ENCODE peak calls at places on chromosomes 4 and X, in nine cellular contexts. E is transverse colon, U is lower leg skin, K is heart left ventricle, X is ovary, Q is right lobe of liver, C is tibial nerve, I is IMR-90, D is GM12891. P is an unnamed sample.

GRCh38 chr4:8269535-8270417 is at the start of gene HTRA3:
- DNase-seq in E (peak), U (no peak), K (peak), X (peak), Q (no peak), C (peak), I (peak), D (no peak), P (no peak)

GRCh38 chrX:37684426-37684825 is 1.2 kb upstream of the XK start:
- DNase-seq in E (no peak), U (no peak), K (no peak), X (no peak), Q (no peak), C (no peak), I (no peak), D (no peak), P (no peak)

GRCh38 chr4:23779839-23780238 is 110.0 kb downstream of the PPARGC1A start:
- DNase-seq in E (no peak), U (no peak), K (no peak), X (no peak), Q (no peak), C (no peak), I (no peak), D (no peak), P (no peak)

GRCh38 chr4:121199742-121200561 is 35.8 kb upstream of the TNIP3 start:
- DNase-seq in E (no peak), U (no peak), K (no peak), X (no peak), Q (no peak), C (no peak), I (no peak), D (no peak), P (no peak)

GRCh38 chr4:37798616-37799015 is 27.9 kb upstream of the PGM2 start:
- DNase-seq in E (no peak), U (no peak), K (no peak), X (no peak), Q (no peak), C (no peak), I (no peak), D (no peak), P (no peak)

GRCh38 chr4:7590205-7590604 is 155.5 kb upstream of the PSAPL1 start:
- DNase-seq in E (no peak), U (no peak), K (no peak), X (no peak), Q (no peak), C (no peak), I (no peak), D (no peak), P (no peak)

GRCh38 chr4:113312529-113312928 is 263.1 kb downstream of the ANK2 start:
- DNase-seq in E (no peak), U (no peak), K (no peak), X (no peak), Q (no peak), C (no peak), I (no peak), D (no peak), P (no peak)

GRCh38 chr4:165464813-165465381 is 86.1 kb downstream of the CPE start:
- DNase-seq in E (no peak), U (no peak), K (no peak), X (no peak), Q (no peak), C (no peak), I (peak), D (no peak), P (no peak)

GRCh38 chr4:115866364-115866896 is 753.0 kb upstream of the NDST4 start:
- DNase-seq in E (no peak), U (no peak), K (no peak), X (no peak), Q (no peak), C (no peak), I (no peak), D (no peak), P (no peak)

GRCh38 chrX:48883729-48884128 is 13.8 kb downstream of the TIMM17B start:
- DNase-seq in E (no peak), U (peak), K (no peak), X (no peak), Q (no peak), C (no peak), I (no peak), D (no peak), P (no peak)

GRCh38 chrX:9286234-9286633 is 178.6 kb upstream of the TBL1X start:
- DNase-seq in E (no peak), U (no peak), K (no peak), X (no peak), Q (no peak), C (no peak), I (no peak), D (no peak), P (no peak)

GRCh38 chrX:13411496-13412207 is 91.8 kb upstream of the ATXN3L start:
- DNase-seq in E (no peak), U (no peak), K (no peak), X (no peak), Q (no peak), C (no peak), I (no peak), D (no peak), P (no peak)

GRCh38 chr4:71680706-71681105 is 103.2 kb downstream of the GC start:
- DNase-seq in E (no peak), U (no peak), K (no peak), X (no peak), Q (no peak), C (no peak), I (no peak), D (no peak), P (no peak)

GRCh38 chrX:49174723-49175122 is 3.0 kb downstream of the PLP2 start:
- DNase-seq in E (no peak), U (no peak), K (no peak), X (no peak), Q (no peak), C (no peak), I (no peak), D (no peak), P (no peak)

GRCh38 chrX:106302304-106302703 is 134.2 kb downstream of the PWWP3B start:
- DNase-seq in E (no peak), U (no peak), K (no peak), X (no peak), Q (no peak), C (no peak), I (no peak), D (no peak), P (no peak)

GRCh38 chr4:153757407-153757806 is 2.4 kb downstream of the RNF175 start:
- DNase-seq in E (no peak), U (no peak), K (no peak), X (no peak), Q (no peak), C (no peak), I (no peak), D (no peak), P (no peak)

GRCh38 chr4:106775636-106776035 is 260.5 kb downstream of the DKK2 start:
- DNase-seq in E (no peak), U (no peak), K (no peak), X (no peak), Q (no peak), C (no peak), I (no peak), D (no peak), P (no peak)

GRCh38 chr4:37748546-37748945 is 62.4 kb upstream of the RELL1 start:
- DNase-seq in E (no peak), U (no peak), K (no peak), X (no peak), Q (no peak), C (no peak), I (no peak), D (no peak), P (no peak)

GRCh38 chrX:71492086-71493065 is 40.5 kb upstream of the OGT start:
- DNase-seq in E (peak), U (peak), K (peak), X (peak), Q (peak), C (peak), I (peak), D (no peak), P (no peak)

GRCh38 chr4:41214158-41215146 is at the start of gene APBB2:
- DNase-seq in E (peak), U (peak), K (peak), X (peak), Q (peak), C (peak), I (peak), D (peak), P (peak)

GRCh38 chr4:141807073-141807472 is 170.7 kb downstream of the IL15 start:
- DNase-seq in E (no peak), U (no peak), K (no peak), X (no peak), Q (no peak), C (no peak), I (peak), D (no peak), P (no peak)

GRCh38 chrX:149267878-149268813 is 237.0 kb downstream of the IDS start:
- DNase-seq in E (no peak), U (no peak), K (no peak), X (no peak), Q (no peak), C (no peak), I (no peak), D (no peak), P (no peak)

GRCh38 chr4:139299536-139299935 is 1.8 kb upstream of the NAA15 start:
- DNase-seq in E (no peak), U (no peak), K (no peak), X (no peak), Q (no peak), C (no peak), I (peak), D (no peak), P (no peak)

GRCh38 chr4:173171098-173171497 is 2.5 kb downstream of the GALNT7 start:
- DNase-seq in E (no peak), U (no peak), K (no peak), X (no peak), Q (no peak), C (no peak), I (peak), D (no peak), P (no peak)

GRCh38 chr4:173436866-173437265 is 38.0 kb upstream of the SCRG1 start:
- DNase-seq in E (no peak), U (no peak), K (no peak), X (no peak), Q (no peak), C (no peak), I (no peak), D (no peak), P (no peak)

GRCh38 chr4:128145727-128146126 is 84.6 kb downstream of the LARP1B start:
- DNase-seq in E (no peak), U (no peak), K (no peak), X (no peak), Q (no peak), C (no peak), I (no peak), D (no peak), P (no peak)

GRCh38 chr4:174523003-174523693 is 860 bp upstream of the HPGD start:
- DNase-seq in E (peak), U (peak), K (no peak), X (no peak), Q (peak), C (no peak), I (no peak), D (no peak), P (no peak)

GRCh38 chr4:174524242-174524641 is 2.0 kb upstream of the HPGD start:
- DNase-seq in E (peak), U (no peak), K (no peak), X (no peak), Q (no peak), C (no peak), I (no peak), D (no peak), P (no peak)

GRCh38 chr4:174521800-174522182 is 497 bp downstream of the HPGD start:
- DNase-seq in E (peak), U (no peak), K (no peak), X (no peak), Q (peak), C (no peak), I (no peak), D (no peak), P (no peak)

GRCh38 chr4:174520655-174521054 is 1.6 kb downstream of the HPGD start:
- DNase-seq in E (no peak), U (no peak), K (no peak), X (no peak), Q (no peak), C (no peak), I (no peak), D (no peak), P (no peak)

GRCh38 chr4:174522183-174523002 is at the start of gene HPGD:
- DNase-seq in E (peak), U (peak), K (peak), X (peak), Q (peak), C (no peak), I (no peak), D (peak), P (peak)
- TF ChIP-seq POLR2A in E (peak), U (no peak), K (no peak), X (no peak), Q (peak), C (no peak), I (no peak), D (no peak), P (no peak)

GRCh38 chrX:44873415-44874270 is 655 bp downstream of the KDM6A start:
- DNase-seq in E (peak), U (peak), K (peak), X (peak), Q (peak), C (peak), I (peak), D (no peak), P (no peak)

GRCh38 chrX:44872319-44872816 is 620 bp upstream of the KDM6A start:
- DNase-seq in E (peak), U (peak), K (no peak), X (no peak), Q (no peak), C (peak), I (peak), D (no peak), P (no peak)

GRCh38 chrX:44871114-44871645 is 1.8 kb upstream of the KDM6A start:
- DNase-seq in E (peak), U (no peak), K (no peak), X (no peak), Q (peak), C (no peak), I (no peak), D (no peak), P (no peak)

GRCh38 chrX:44874481-44875184 is 1.6 kb downstream of the KDM6A start:
- DNase-seq in E (peak), U (no peak), K (peak), X (no peak), Q (no peak), C (no peak), I (peak), D (no peak), P (no peak)

DNA sequence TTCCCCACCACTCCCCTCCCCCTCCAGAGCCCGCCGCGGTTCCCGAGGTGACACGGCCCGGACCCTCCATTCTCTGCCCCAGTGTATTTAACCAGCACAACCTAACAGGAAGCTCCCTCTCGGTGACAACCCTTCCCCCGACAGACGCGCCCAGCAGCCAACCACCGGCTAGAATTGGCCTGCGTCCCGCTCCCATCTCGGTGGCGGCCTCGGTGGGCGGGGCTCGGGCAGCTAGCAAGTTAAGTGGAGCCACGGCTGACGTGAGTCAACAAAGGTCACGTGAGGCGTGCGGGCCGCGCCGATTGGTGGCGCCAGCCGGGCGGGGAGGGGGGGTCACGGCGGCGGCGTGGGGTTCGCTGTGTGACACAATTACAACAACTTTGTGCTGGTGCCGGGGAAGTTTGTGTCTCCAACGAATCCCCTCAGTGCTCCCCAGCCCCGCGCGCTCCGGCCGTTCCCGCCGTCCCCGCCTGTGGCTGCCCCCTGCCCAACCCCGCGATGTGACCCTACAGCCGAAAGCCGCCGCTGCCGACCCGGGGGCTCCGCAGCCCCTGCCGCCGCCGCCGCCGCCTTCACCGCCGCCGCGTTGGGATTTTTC is at the start of gene KDM6A:
- DNase-seq in E (peak), U (peak), K (peak), X (peak), Q (peak), C (peak), I (peak), D (peak), P (peak)
- TF ChIP-seq POLR2A in E (peak), U (no peak), K (no peak), X (peak), Q (peak), C (peak), I (peak), D (no peak), P (no peak)

GRCh38 chrX:15855562-15856256 is 1.1 kb upstream of the AP1S2 start:
- DNase-seq in E (no peak), U (no peak), K (no peak), X (no peak), Q (no peak), C (no peak), I (no peak), D (no peak), P (no peak)

GRCh38 chrX:15856580-15856979 is 2.0 kb upstream of the AP1S2 start:
- DNase-seq in E (no peak), U (no peak), K (no peak), X (no peak), Q (no peak), C (no peak), I (no peak), D (no peak), P (no peak)

GRCh38 chrX:15854080-15854655 is 445 bp downstream of the AP1S2 start:
- DNase-seq in E (peak), U (peak), K (peak), X (peak), Q (peak), C (peak), I (no peak), D (no peak), P (no peak)

GRCh38 chrX:15853586-15854079 is 980 bp downstream of the AP1S2 start:
- DNase-seq in E (no peak), U (no peak), K (no peak), X (no peak), Q (no peak), C (no peak), I (no peak), D (no peak), P (no peak)

DNA sequence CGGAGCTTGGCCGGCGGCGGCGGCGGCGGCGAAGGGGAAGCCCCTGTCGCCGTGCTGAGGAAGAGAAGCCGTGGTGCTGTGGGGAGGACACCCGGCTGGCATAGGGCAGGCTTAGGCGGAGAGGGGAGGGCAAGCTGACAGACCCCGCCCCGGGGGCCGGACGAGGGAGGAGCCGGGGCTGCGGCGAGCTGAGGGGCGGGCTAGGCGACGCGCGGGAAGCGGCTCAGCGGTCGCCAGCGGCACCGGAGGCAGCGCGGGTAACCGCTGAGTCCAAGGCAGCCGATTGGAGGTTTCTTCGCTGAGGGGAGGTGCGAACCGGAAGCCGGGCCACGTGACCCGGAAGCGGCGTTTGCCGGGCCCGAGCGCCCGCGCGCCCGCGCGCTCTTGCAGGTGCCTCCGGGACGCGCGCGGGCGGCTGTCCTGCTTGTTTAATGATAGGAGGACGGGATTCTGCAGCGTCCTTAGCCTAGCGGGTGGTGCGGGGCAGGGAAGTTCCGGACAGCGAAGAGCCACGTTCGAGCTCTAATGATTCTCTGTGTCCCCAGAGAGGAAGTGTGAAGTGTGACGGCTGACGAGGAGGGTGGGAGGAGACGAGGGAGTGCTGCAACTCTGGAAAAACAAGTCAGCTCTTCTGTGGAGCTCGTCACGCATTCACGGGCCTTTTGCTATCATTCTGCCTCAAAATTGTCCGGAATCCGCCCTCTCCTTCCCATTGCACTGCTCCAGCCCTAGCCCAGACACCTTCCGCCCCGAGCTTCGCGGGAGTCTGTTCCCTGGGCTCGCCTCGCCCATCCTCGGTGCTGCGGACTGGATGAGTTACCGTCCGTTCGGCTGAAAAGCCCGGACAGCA is at the start of gene AP1S2:
- DNase-seq in E (peak), U (peak), K (peak), X (peak), Q (peak), C (peak), I (peak), D (peak), P (peak)
- TF ChIP-seq POLR2A in E (peak), U (no peak), K (no peak), X (peak), Q (peak), C (peak), I (no peak), D (peak), P (peak)

DNA sequence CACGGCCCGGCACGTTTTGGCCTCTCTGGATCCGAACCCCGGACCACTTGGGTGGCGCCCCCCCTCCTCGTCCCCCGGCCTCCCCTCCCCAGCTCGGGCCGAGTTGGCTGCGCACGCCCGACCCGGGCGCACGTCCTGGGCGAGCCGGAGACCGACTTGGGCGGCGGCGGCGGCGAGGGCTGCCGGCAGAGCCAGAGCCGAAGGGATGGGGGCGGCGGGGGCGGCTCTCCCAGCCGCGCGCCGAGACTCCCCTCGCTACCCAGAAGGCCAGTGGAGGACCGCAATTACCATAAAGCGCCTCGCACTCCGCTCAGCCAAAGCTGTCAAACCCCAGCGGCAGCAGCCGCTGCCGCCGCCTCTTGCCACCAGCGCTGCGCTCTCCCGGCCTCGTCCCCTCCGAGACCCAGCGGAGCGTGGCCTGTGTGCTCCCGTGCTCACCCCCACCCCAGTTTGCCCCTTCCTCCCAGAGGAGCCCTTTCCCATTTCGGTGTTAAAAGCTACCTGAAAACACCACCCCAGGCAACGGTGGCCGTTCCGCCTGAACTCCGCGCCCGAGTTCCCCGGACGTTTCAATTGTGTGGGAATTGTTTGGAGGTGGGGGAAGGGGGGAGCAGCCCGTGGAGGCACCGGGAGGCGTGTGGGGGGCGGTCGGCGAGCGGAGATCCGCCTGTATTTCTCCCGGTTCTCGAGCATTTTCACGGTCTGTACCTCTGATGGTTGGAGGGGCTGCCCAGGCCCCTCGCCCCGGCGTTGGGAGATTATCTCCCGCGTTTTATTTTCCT is 697 bp upstream of the BCOR start:
- DNase-seq in E (peak), U (peak), K (peak), X (no peak), Q (peak), C (no peak), I (no peak), D (no peak), P (no peak)
- TF ChIP-seq POLR2A in E (peak), U (no peak), K (no peak), X (no peak), Q (peak), C (no peak), I (peak), D (no peak), P (no peak)

GRCh38 chrX:10620121-10620699 is at the start of gene MID1:
- DNase-seq in E (peak), U (peak), K (peak), X (peak), Q (peak), C (peak), I (peak), D (no peak), P (no peak)
- TF ChIP-seq POLR2A in E (peak), U (no peak), K (no peak), X (peak), Q (peak), C (no peak), I (peak), D (no peak), P (no peak)

GRCh38 chr4:110196206-110196870 is 2.1 kb downstream of the ELOVL6 start:
- DNase-seq in E (peak), U (peak), K (peak), X (peak), Q (peak), C (no peak), I (peak), D (peak), P (peak)
- TF ChIP-seq POLR2A in E (peak), U (no peak), K (no peak), X (no peak), Q (no peak), C (peak), I (no peak), D (no peak), P (no peak)

P was measured in H54.